ENCODE peak calls at places on chromosomes 7 and 10, in four cellular contexts. J is frontal cortex, N is GM20000, Z is iris pigment epithelial cell. G is an unnamed sample.

GRCh38 chr10:102133373-102134195 is 744 bp downstream of the PPRC1 start:
- DNase-seq in Z (peak), N (peak), J (peak), G (peak)

GRCh38 chr7:1220958-1221745 is 11.5 kb upstream of the UNCX start:
- DNase-seq in J (no peak), Z (no peak), N (no peak), G (no peak)

GRCh38 chr7:158428131-158428841 is 159.3 kb downstream of the PTPRN2 start:
- DNase-seq in Z (no peak), J (no peak), N (no peak), G (no peak)

GRCh38 chr10:126844406-126844805 is 60.8 kb upstream of the DOCK1 start:
- DNase-seq in N (no peak), J (no peak), Z (peak), G (peak)

GRCh38 chr7:141709749-141710148 is 1.6 kb downstream of the WEE2 start:
- DNase-seq in Z (no peak), N (no peak), J (no peak), G (no peak)

GRCh38 chr7:100191775-100192174 is 14.1 kb downstream of the STAG3 start:
- DNase-seq in J (no peak), N (no peak), Z (peak), G (peak)

GRCh38 chr10:44312401-44312800 is 72.5 kb downstream of the CXCL12 start:
- DNase-seq in J (no peak), Z (no peak), N (peak), G (no peak)

GRCh38 chr7:43431020-43431595 is 151.8 kb upstream of the STK17A start:
- DNase-seq in J (no peak), Z (peak), N (no peak), G (no peak)

GRCh38 chr10:58393317-58393716 is 8.1 kb downstream of the TFAM start:
- DNase-seq in N (no peak), J (no peak), Z (peak), G (no peak)

GRCh38 chr7:80637911-80638765 is at the start of gene CD36:
- DNase-seq in N (peak), J (no peak), Z (no peak), G (no peak)

GRCh38 chr10:116849271-116850057 is at the start of gene ENO4:
- DNase-seq in J (peak), N (peak), Z (peak), G (peak)

GRCh38 chr10:31152421-31153133 is 120.9 kb upstream of the ZNF438 start:
- DNase-seq in Z (no peak), J (no peak), N (no peak), G (no peak)

GRCh38 chr7:51374936-51375335 is 58.3 kb upstream of the COBL start:
- DNase-seq in N (no peak), J (no peak), Z (no peak), G (peak)

GRCh38 chr10:326350-326749 is 191.1 kb downstream of the ZMYND11 start:
- DNase-seq in J (no peak), Z (no peak), N (no peak), G (no peak)

GRCh38 chr7:117025891-117026290 is 72.6 kb downstream of the ST7 start:
- DNase-seq in Z (no peak), N (no peak), J (no peak), G (peak)

GRCh38 chr7:107643938-107644703 is 16.5 kb upstream of the SLC26A4 start:
- DNase-seq in N (no peak), J (no peak), Z (peak), G (no peak)

GRCh38 chr10:88848499-88848898 is 3.1 kb downstream of the ANKRD22 start:
- DNase-seq in J (no peak), Z (peak), N (no peak), G (peak)

GRCh38 chr10:86803156-86803555 is 46.7 kb downstream of the BMPR1A start:
- DNase-seq in J (no peak), Z (no peak), N (no peak), G (no peak)

GRCh38 chr10:127407551-127407950 is 141.6 kb upstream of the NPS start:
- DNase-seq in Z (no peak), J (no peak), N (no peak), G (no peak)

GRCh38 chr10:79595510-79595909 is 15.2 kb upstream of the SFTPA1 start:
- DNase-seq in Z (no peak), N (no peak), J (no peak), G (no peak)

GRCh38 chr7:71303566-71303965 is 171.6 kb downstream of the GALNT17 start:
- DNase-seq in J (no peak), N (no peak), Z (no peak), G (no peak)

GRCh38 chr7:36630112-36630650 is 94.1 kb downstream of the AOAH start:
- DNase-seq in N (no peak), J (no peak), Z (no peak), G (no peak)

GRCh38 chr10:96831867-96832720 is at the start of gene LCOR:
- DNase-seq in N (peak), Z (peak), J (peak), G (peak)

GRCh38 chr10:43225787-43226153 is 41.1 kb downstream of the RASGEF1A start:
- DNase-seq in N (no peak), J (no peak), Z (no peak), G (no peak)

GRCh38 chr7:22874904-22875303 is 52.3 kb upstream of the TOMM7 start:
- DNase-seq in N (no peak), J (no peak), Z (no peak), G (no peak)

GRCh38 chr10:131021246-131021895 is 290.1 kb downstream of the TCERG1L start:
- DNase-seq in Z (no peak), N (no peak), J (no peak), G (no peak)

GRCh38 chr7:18760046-18760445 is 264.5 kb downstream of the HDAC9 start:
- DNase-seq in Z (no peak), N (no peak), J (no peak), G (no peak)

GRCh38 chr10:14580933-14581332 is 193.8 kb downstream of the FAM107B start:
- DNase-seq in J (no peak), N (no peak), Z (no peak), G (no peak)

GRCh38 chr7:77580762-77581350 is 43.8 kb downstream of the PTPN12 start:
- DNase-seq in J (no peak), Z (peak), N (no peak), G (peak)

GRCh38 chr7:142153400-142153799 is 41.9 kb downstream of the MGAM2 start:
- DNase-seq in Z (peak), J (no peak), N (no peak), G (peak)

GRCh38 chr10:86178401-86179142 is 188.0 kb downstream of the GRID1 start:
- DNase-seq in Z (no peak), J (no peak), N (no peak), G (no peak)

GRCh38 chr10:56091872-56092271 is 269.2 kb downstream of the ZWINT start:
- DNase-seq in J (no peak), N (no peak), Z (no peak), G (no peak)

GRCh38 chr7:156065400-156065799 is 253.1 kb upstream of the SHH start:
- DNase-seq in Z (no peak), N (no peak), J (no peak), G (no peak)